ENCODE peak calls at places on chromosome 17, in five cellular contexts. L is foreskin keratinocyte, C is RWPE1, W is B cell, O is H9. M is an unnamed sample.

GRCh38 chr17:78991017-78991783 is 11.5 kb upstream of the LGALS3BP start:
- DNase-seq in O (no peak), W (no peak), L (no peak), C (no peak), M (no peak)

GRCh38 chr17:60579090-60579489 is 20.9 kb upstream of the PPM1D start:
- DNase-seq in O (no peak), L (no peak), W (no peak), C (no peak), M (no peak)

GRCh38 chr17:50361561-50362480 is 11.2 kb downstream of the MRPL27 start:
- DNase-seq in L (no peak), O (peak), W (peak), C (no peak), M (peak)

GRCh38 chr17:45127583-45128300 is 4.6 kb downstream of the PLCD3 start:
- DNase-seq in L (peak), C (no peak), W (no peak), O (peak), M (peak)

GRCh38 chr17:10683853-10684252 is 13.5 kb downstream of the SCO1 start:
- DNase-seq in O (no peak), W (peak), L (no peak), C (peak), M (no peak)

GRCh38 chr17:43170140-43170765 is 761 bp upstream of the NBR1 start:
- DNase-seq in W (peak), L (peak), C (peak), O (peak), M (peak)

GRCh38 chr17:55757659-55758058 is 6.8 kb downstream of the PCTP start:
- DNase-seq in W (no peak), O (no peak), L (no peak), C (no peak), M (no peak)

GRCh38 chr17:20267459-20267842 is 199.9 kb downstream of the LGALS9B start:
- DNase-seq in C (no peak), W (no peak), O (no peak), L (no peak), M (no peak)

GRCh38 chr17:77203436-77203835 is 62.7 kb downstream of the SEC14L1 start:
- DNase-seq in C (no peak), L (no peak), W (no peak), O (no peak), M (no peak)

GRCh38 chr17:36627101-36627500 is 25.7 kb downstream of the MRM1 start:
- DNase-seq in L (no peak), W (no peak), C (no peak), O (peak), M (no peak)

GRCh38 chr17:56897646-56898424 is 16.0 kb downstream of the TRIM25 start:
- DNase-seq in W (peak), L (no peak), O (no peak), C (no peak), M (peak)

GRCh38 chr17:44065668-44066203 is 735 bp downstream of the LSM12 start:
- DNase-seq in W (peak), O (no peak), L (no peak), C (no peak), M (no peak)

GRCh38 chr17:35299108-35299507 is 56.2 kb downstream of the SLFN5 start:
- DNase-seq in W (no peak), O (no peak), C (peak), L (peak), M (no peak)

GRCh38 chr17:40850287-40850972 is 16.6 kb downstream of the KRT12 start:
- DNase-seq in L (peak), C (peak), O (no peak), W (no peak), M (no peak)

GRCh38 chr17:269616-270514 is 82.7 kb downstream of the RPH3AL start:
- DNase-seq in W (no peak), L (no peak), C (no peak), O (no peak), M (peak)

GRCh38 chr17:36095992-36096391 is 6.0 kb upstream of the CCL3 start:
- DNase-seq in O (no peak), L (no peak), C (no peak), W (no peak), M (no peak)

GRCh38 chr17:64614266-64615011 is 47.7 kb downstream of the SMURF2 start:
- DNase-seq in L (no peak), C (no peak), W (no peak), O (no peak), M (no peak)

GRCh38 chr17:77540531-77540930 is 399.8 kb downstream of the SEC14L1 start:
- DNase-seq in W (no peak), L (no peak), O (no peak), C (no peak), M (no peak)

GRCh38 chr17:39194985-39195524 is 2.4 kb downstream of the CACNB1 start:
- DNase-seq in L (no peak), C (no peak), O (peak), W (no peak), M (no peak)

GRCh38 chr17:30716461-30717289 is 107.8 kb downstream of the CRLF3 start:
- DNase-seq in L (no peak), C (no peak), W (no peak), O (peak), M (no peak)

GRCh38 chr17:63601439-63602371 is 1.0 kb downstream of the TACO1 start:
- DNase-seq in L (no peak), W (no peak), O (no peak), C (no peak), M (no peak)

GRCh38 chr17:80029235-80029974 is 6.3 kb downstream of the TBC1D16 start:
- DNase-seq in W (no peak), C (no peak), L (no peak), O (no peak), M (peak)

GRCh38 chr17:45783593-45784292 is 377 bp upstream of the CRHR1 start:
- DNase-seq in W (peak), L (no peak), C (no peak), O (peak), M (peak)

GRCh38 chr17:15965510-15965909 is 20.6 kb downstream of the ADORA2B start:
- DNase-seq in L (no peak), O (peak), C (no peak), W (no peak), M (no peak)

GRCh38 chr17:58786586-58787295 is 31.1 kb downstream of the PPM1E start:
- DNase-seq in W (no peak), C (peak), O (no peak), L (peak), M (no peak)

GRCh38 chr17:33927732-33928133 is 327.4 kb upstream of the CCL2 start:
- DNase-seq in L (no peak), O (no peak), C (peak), W (no peak), M (no peak)
- TF ChIP-seq CTCF in L (peak), O (peak), C (no peak), W (no peak), M (no peak)

DNA sequence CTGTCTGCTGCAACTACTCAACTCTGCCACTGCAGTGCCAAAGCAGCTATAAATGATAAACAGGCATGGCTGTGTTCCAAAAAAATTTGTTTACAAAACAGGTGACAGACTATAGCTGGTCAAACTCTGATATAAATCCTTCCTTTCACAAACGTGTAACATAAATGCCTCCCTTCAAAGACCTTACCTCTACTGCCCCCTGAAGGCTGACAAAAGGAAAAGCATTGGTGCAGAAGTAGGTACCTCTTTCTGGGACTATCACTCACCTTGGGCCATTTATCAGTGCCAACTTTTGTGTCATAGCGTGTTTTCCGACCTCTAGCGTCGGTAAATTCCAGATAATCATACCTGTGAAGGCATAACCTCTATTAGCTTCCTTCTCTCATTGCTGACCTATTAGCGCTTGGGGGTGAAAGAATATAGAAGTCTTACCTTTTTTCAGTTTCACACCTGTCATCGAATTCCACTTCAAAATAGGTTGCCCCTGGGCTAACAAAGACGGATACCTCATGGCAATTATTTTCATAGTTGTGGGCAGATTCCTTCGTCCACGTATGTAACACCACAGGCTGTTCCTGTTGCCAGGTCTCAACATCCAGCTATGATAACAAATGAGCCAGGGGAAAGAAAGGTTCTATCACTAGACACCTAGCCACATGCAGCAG is 67.9 kb downstream of the ZZEF1 start:
- DNase-seq in C (peak), O (no peak), L (no peak), W (peak), M (no peak)
- TF ChIP-seq CTCF in C (peak), O (peak), L (peak), W (peak), M (no peak)

GRCh38 chr17:7173687-7174602 is 5.2 kb downstream of the ASGR1 start:
- DNase-seq in O (peak), L (no peak), W (peak), C (peak), M (peak)
- TF ChIP-seq CTCF in O (peak), L (peak), W (no peak), C (no peak), M (no peak)

DNA sequence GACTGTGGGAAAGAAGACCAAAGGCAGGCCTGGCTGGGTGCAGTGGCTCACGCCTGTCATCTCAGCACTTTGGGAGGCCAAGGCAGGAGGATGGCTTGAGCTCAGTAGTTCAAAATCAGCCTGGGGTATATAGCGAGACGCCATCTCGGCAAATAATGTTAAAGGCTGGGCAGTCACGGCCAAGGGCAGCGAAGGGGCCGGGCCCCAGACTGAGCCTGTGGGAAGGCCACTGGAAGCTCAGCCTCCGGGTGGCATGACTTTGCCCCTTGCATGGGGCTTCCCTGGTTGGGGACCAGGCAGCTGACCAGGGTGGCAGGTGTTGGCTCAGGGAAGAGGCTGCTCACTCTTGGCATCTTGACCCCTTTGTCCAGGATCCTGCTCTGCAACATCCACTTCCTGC is 14.0 kb upstream of the CD300LD start:
- DNase-seq in C (no peak), L (no peak), W (no peak), O (no peak), M (no peak)
- TF ChIP-seq CTCF in C (no peak), L (no peak), W (no peak), O (no peak), M (no peak)

GRCh38 chr17:21360048-21360447 is 16.1 kb upstream of the KCNJ12 start:
- DNase-seq in W (no peak), C (no peak), O (no peak), L (no peak), M (no peak)
- TF ChIP-seq CTCF in W (no peak), C (no peak), O (no peak), L (no peak), M (no peak)

GRCh38 chr17:7706631-7707354 is 1.8 kb downstream of the EFNB3 start:
- DNase-seq in L (no peak), O (no peak), C (no peak), W (no peak), M (no peak)

GRCh38 chr17:7707446-7707845 is 2.4 kb downstream of the EFNB3 start:
- DNase-seq in C (no peak), L (no peak), O (peak), W (no peak), M (no peak)

GRCh38 chr17:7704601-7705268 is at the start of gene EFNB3:
- DNase-seq in W (peak), L (peak), O (peak), C (no peak), M (no peak)

GRCh38 chr17:7703584-7704574 is 1.1 kb upstream of the EFNB3 start:
- DNase-seq in O (peak), L (no peak), C (peak), W (peak), M (no peak)

GRCh38 chr17:7705269-7706255 is 560 bp downstream of the EFNB3 start:
- DNase-seq in L (no peak), W (peak), O (peak), C (no peak), M (no peak)
- TF ChIP-seq CTCF in L (no peak), W (no peak), O (no peak), C (no peak), M (no peak)